ENCODE peak calls at places on chromosomes 1 and 21, in six cellular contexts. V is cardiac septum; E is activated T-cell treated with anti-CD3 and anti-CD28 coated beads for 1 hour; R is GM23338; S is left cardiac atrium; Q is activated T-helper 1 cell treated with anti-CD3 and anti-CD28 coated beads, Interleukin-12 subunit alpha, Interleukin-12 subunit beta, Interleukin-2, Interleukin-4 antibody, amounts not matched to agents 30 ng/mL and 10 ng/mL and 1 ng/mL, durations not matched to agents 14 hours and 24 hours and 36 hours. H is an unnamed sample.

GRCh38 chr1:27116210-27116609 is 38.7 kb downstream of the SLC9A1 start:
- DNase-seq in V (no peak), E (no peak), R (no peak), S (no peak), Q (no peak), H (no peak)

GRCh38 chr1:145859491-145860159 is 744 bp upstream of the PIAS3 start:
- DNase-seq in V (peak; percentile 94), E (peak; percentile 65), R (peak; percentile 94), S (peak; percentile 92), Q (peak; percentile 81), H (peak; percentile 95)

GRCh38 chr1:201383647-201384405 is 6.3 kb upstream of the TNNT2 start:
- DNase-seq in V (no peak), E (no peak), R (no peak), S (no peak), Q (no peak), H (no peak)

GRCh38 chr1:185376840-185377635 is 60.0 kb upstream of the IVNS1ABP start:
- DNase-seq in V (no peak), E (no peak), R (no peak), S (no peak), Q (no peak), H (no peak)

GRCh38 chr1:227343727-227344551 is 25.6 kb upstream of the CDC42BPA start:
- DNase-seq in V (no peak), E (no peak), R (no peak), S (no peak), Q (no peak), H (no peak)

GRCh38 chr1:67629370-67630075 is 55.5 kb upstream of the GADD45A start:
- DNase-seq in V (no peak), E (no peak), R (no peak), S (no peak), Q (no peak), H (no peak)

GRCh38 chr21:29477941-29478340 is 179.2 kb downstream of the BACH1 start:
- DNase-seq in V (no peak), E (no peak), R (no peak), S (no peak), Q (no peak), H (no peak)

GRCh38 chr1:53572061-53572801 is 113.0 kb downstream of the DMRTB1 start:
- DNase-seq in V (peak; percentile 70), E (no peak), R (no peak), S (no peak), Q (no peak), H (peak; percentile 45)

GRCh38 chr1:18191037-18191867 is 83.7 kb downstream of the IGSF21 start:
- DNase-seq in V (no peak), E (no peak), R (no peak), S (no peak), Q (no peak), H (no peak)

GRCh38 chr1:111656093-111657017 is 36.8 kb downstream of the RAP1A start:
- DNase-seq in V (no peak), E (no peak), R (peak; percentile 57), S (no peak), Q (no peak), H (no peak)

GRCh38 chr1:221868894-221869293 is 127.0 kb upstream of the DUSP10 start:
- DNase-seq in V (no peak), E (no peak), R (no peak), S (no peak), Q (no peak), H (no peak)

GRCh38 chr1:229024528-229025119 is 246.3 kb upstream of the RAB4A start:
- DNase-seq in V (peak; percentile 91), E (no peak), R (no peak), S (peak; percentile 85), Q (no peak), H (no peak)

GRCh38 chr21:14916676-14917141 is 148.1 kb downstream of the NRIP1 start:
- DNase-seq in V (no peak), E (no peak), R (peak; percentile 80), S (no peak), Q (no peak), H (no peak)

GRCh38 chr1:206550446-206550845 is 43.1 kb downstream of the RASSF5 start:
- DNase-seq in V (no peak), E (no peak), R (no peak), S (no peak), Q (no peak), H (no peak)

GRCh38 chr1:11782127-11782708 is 20.2 kb downstream of the C1orf167 start:
- DNase-seq in V (no peak), E (no peak), R (no peak), S (peak; percentile 22), Q (no peak), H (no peak)

GRCh38 chr1:109373051-109373593 is 24.6 kb downstream of the SORT1 start:
- DNase-seq in V (no peak), E (no peak), R (no peak), S (no peak), Q (no peak), H (no peak)

GRCh38 chr1:208919371-208919770 is 664.1 kb upstream of the CAMK1G start:
- DNase-seq in V (no peak), E (no peak), R (no peak), S (no peak), Q (no peak), H (no peak)

GRCh38 chr1:88922214-88922613 is 30.8 kb upstream of the GTF2B start:
- DNase-seq in V (no peak), E (no peak), R (peak; percentile 50), S (no peak), Q (no peak), H (no peak)

GRCh38 chr1:241610056-241610815 is 29.9 kb downstream of the CHML start:
- DNase-seq in V (no peak), E (no peak), R (no peak), S (no peak), Q (no peak), H (no peak)

GRCh38 chr1:99645699-99646531 is at the start of gene PALMD:
- DNase-seq in V (peak; percentile 79), E (no peak), R (peak; percentile 22), S (peak; percentile 74), Q (no peak), H (peak; percentile 62)

GRCh38 chr1:150150511-150151021 is 850 bp downstream of the PLEKHO1 start:
- DNase-seq in V (peak; percentile 78), E (peak; percentile 21), R (peak; percentile 63), S (no peak), Q (no peak), H (peak; percentile 73)

GRCh38 chr1:236338096-236338495 is 56.0 kb upstream of the EDARADD start:
- DNase-seq in V (no peak), E (no peak), R (no peak), S (no peak), Q (no peak), H (no peak)

GRCh38 chr1:193569696-193570269 is 383.4 kb upstream of the B3GALT2 start:
- DNase-seq in V (no peak), E (no peak), R (no peak), S (no peak), Q (peak; percentile 26), H (no peak)

GRCh38 chr1:46300673-46301405 is 2.6 kb downstream of the LRRC41 start:
- DNase-seq in V (no peak), E (no peak), R (peak; percentile 7), S (peak; percentile 42), Q (no peak), H (no peak)

GRCh38 chr1:203888807-203889251 is 27.4 kb downstream of the SNRPE start:
- DNase-seq in V (no peak), E (no peak), R (no peak), S (no peak), Q (no peak), H (no peak)

GRCh38 chr1:227902641-227902990 is 45.1 kb downstream of the WNT9A start:
- DNase-seq in V (no peak), E (no peak), R (no peak), S (peak; percentile 14), Q (no peak), H (no peak)

GRCh38 chr1:188371295-188371806 is 1542.6 kb downstream of the PLA2G4A start:
- DNase-seq in V (no peak), E (no peak), R (no peak), S (no peak), Q (no peak), H (no peak)